ENCODE peak calls at places on chromosome 16, in seven cellular contexts. P is neural progenitor cell; E is fibroblast of mammary gland; H is germinal center; N is right cardiac atrium; M is NCI-H226; Y is stimulated activated CD4-positive, alpha-beta T cell treated with anti-CD3 and anti-CD28 coated beads, Interleukin-4, amount 100 ng/mL, for 24 hours. V is an unnamed sample.

GRCh38 chr16:15553313-15554088 is 89.5 kb downstream of the MARF1 start:
- DNase-seq in P (no peak), E (peak), H (no peak), N (no peak), M (no peak), Y (peak), V (no peak)

GRCh38 chr16:7746971-7747370 is 414.3 kb downstream of the RBFOX1 start:
- DNase-seq in P (no peak), E (no peak), H (no peak), N (no peak), M (no peak), Y (no peak), V (no peak)

GRCh38 chr16:67641779-67642708 is 2.9 kb upstream of the CARMIL2 start:
- DNase-seq in P (no peak), E (peak), H (no peak), N (peak), M (no peak), Y (no peak), V (peak)

GRCh38 chr16:56625140-56625942 is at the start of gene MT1E:
- DNase-seq in P (peak), E (peak), H (no peak), N (peak), M (peak), Y (peak), V (peak)

GRCh38 chr16:69302301-69302700 is 8.8 kb upstream of the VPS4A start:
- DNase-seq in P (no peak), E (no peak), H (no peak), N (no peak), M (no peak), Y (no peak), V (no peak)

GRCh38 chr16:68644715-68645493 is at the start of gene CDH3:
- DNase-seq in P (peak), E (no peak), H (peak), N (no peak), M (peak), Y (no peak), V (no peak)

GRCh38 chr16:84690088-84690819 is 9.5 kb upstream of the USP10 start:
- DNase-seq in P (no peak), E (no peak), H (no peak), N (no peak), M (no peak), Y (no peak), V (no peak)

GRCh38 chr16:86771506-86772230 is 193.3 kb downstream of the FOXL1 start:
- DNase-seq in P (no peak), E (no peak), H (no peak), N (no peak), M (no peak), Y (no peak), V (no peak)

GRCh38 chr16:9847146-9847545 is 335.1 kb downstream of the GRIN2A start:
- DNase-seq in P (no peak), E (peak), H (no peak), N (no peak), M (no peak), Y (no peak), V (no peak)

V was measured in left ventricle myocardium superior.